ENCODE peak calls at places on chromosome 3, in ten cellular contexts. L is left ventricle myocardium inferior, O is NCI-H2171 treated with DMSO at 0.1 percent for 48 hours, C is ELR, J is ACHN, E is hepatic stellate cell, U is HT-29, P is GM12892, R is activated gamma-delta T cell treated with Interleukin-2 at 50 U/mL for 16 hours, D is NCI-H1092. N is an unnamed sample.

GRCh38 chr3:132382688-132383194 is 34.6 kb upstream of the DNAJC13 start:
- DNase-seq in D (no peak), U (no peak), L (no peak), P (no peak), J (no peak), O (no peak), R (no peak), C (no peak), E (no peak), N (no peak)

GRCh38 chr3:170802164-170803151 is 67.5 kb downstream of the RPL22L1 start:
- DNase-seq in L (no peak), R (no peak), E (peak), J (peak), C (peak), P (no peak), U (no peak), D (no peak), O (no peak), N (no peak)

GRCh38 chr3:130828931-130829574 is 64.8 kb upstream of the ATP2C1 start:
- DNase-seq in P (no peak), U (no peak), R (no peak), C (no peak), D (no peak), E (no peak), J (no peak), L (no peak), O (no peak), N (no peak)

GRCh38 chr3:69690-70089 is 126.9 kb upstream of the CHL1 start:
- DNase-seq in C (no peak), U (no peak), O (no peak), P (no peak), L (no peak), D (no peak), J (no peak), E (no peak), R (no peak), N (no peak)

GRCh38 chr3:182962162-182962561 is 18.2 kb downstream of the DCUN1D1 start:
- DNase-seq in R (no peak), O (no peak), D (no peak), L (no peak), C (no peak), U (no peak), J (no peak), P (no peak), E (no peak), N (no peak)

GRCh38 chr3:48716508-48716981 is 476 bp downstream of the IP6K2 start:
- DNase-seq in L (no peak), R (peak), J (peak), C (peak), O (peak), D (no peak), P (no peak), E (no peak), U (peak), N (no peak)

GRCh38 chr3:44803298-44803697 is 41.7 kb downstream of the KIF15 start:
- DNase-seq in U (no peak), P (no peak), C (no peak), L (no peak), O (no peak), D (no peak), J (no peak), E (no peak), R (no peak), N (no peak)

GRCh38 chr3:31754575-31755278 is 222.0 kb downstream of the STT3B start:
- DNase-seq in L (no peak), D (no peak), J (no peak), P (no peak), O (no peak), R (no peak), E (no peak), U (no peak), C (no peak), N (no peak)

N was measured in GM19239.